ENCODE peak calls at places on chromosome 18, in six cellular contexts. C is activated CD8-positive, alpha-beta T cell treated with anti-CD3 and anti-CD28 coated beads for 36 hours; G is GM12865; Y is tibial artery; J is coronary artery; O is lower lobe of right lung. W is an unnamed sample.

GRCh38 chr18:79640875-79641274 is 38.7 kb upstream of the CTDP1 start:
- DNase-seq in Y (no peak), J (no peak), O (no peak), G (no peak), C (no peak), W (no peak)

GRCh38 chr18:47284691-47285370 is 33.4 kb upstream of the SKOR2 start:
- DNase-seq in O (no peak), G (peak; percentile 21), Y (no peak), J (no peak), C (no peak), W (no peak)

GRCh38 chr18:37182340-37183135 is 353.6 kb downstream of the KIAA1328 start:
- DNase-seq in G (no peak), C (no peak), O (no peak), Y (no peak), J (no peak), W (no peak)

GRCh38 chr18:29191263-29191662 is 1014.3 kb upstream of the CDH2 start:
- DNase-seq in J (no peak), O (no peak), Y (no peak), C (no peak), G (no peak), W (no peak)

GRCh38 chr18:39345321-39345720 is 1779.7 kb upstream of the CELF4 start:
- DNase-seq in J (no peak), O (no peak), G (no peak), C (no peak), Y (no peak), W (no peak)

GRCh38 chr18:37778417-37779165 is 213.0 kb upstream of the CELF4 start:
- DNase-seq in J (no peak), O (peak; percentile 75), Y (no peak), G (peak; percentile 53), C (peak; percentile 65), W (no peak)

GRCh38 chr18:51559198-51559901 is 361.9 kb upstream of the MEX3C start:
- DNase-seq in G (no peak), Y (no peak), O (no peak), J (no peak), C (no peak), W (no peak)

GRCh38 chr18:22542400-22542835 is 124.7 kb upstream of the CTAGE1 start:
- DNase-seq in J (no peak), C (no peak), G (no peak), Y (peak; percentile 84), O (peak; percentile 61), W (no peak)

GRCh38 chr18:3304832-3305231 is 42.9 kb downstream of the MYL12B start:
- DNase-seq in G (no peak), Y (no peak), O (no peak), C (no peak), J (no peak), W (no peak)

GRCh38 chr18:3305933-3306332 is 44.0 kb downstream of the MYL12B start:
- DNase-seq in Y (no peak), G (no peak), O (no peak), C (peak; percentile 7), J (no peak), W (no peak)

GRCh38 chr18:3306391-3306790 is 44.5 kb downstream of the MYL12B start:
- DNase-seq in J (no peak), C (no peak), G (no peak), Y (no peak), O (no peak), W (no peak)

DNA sequence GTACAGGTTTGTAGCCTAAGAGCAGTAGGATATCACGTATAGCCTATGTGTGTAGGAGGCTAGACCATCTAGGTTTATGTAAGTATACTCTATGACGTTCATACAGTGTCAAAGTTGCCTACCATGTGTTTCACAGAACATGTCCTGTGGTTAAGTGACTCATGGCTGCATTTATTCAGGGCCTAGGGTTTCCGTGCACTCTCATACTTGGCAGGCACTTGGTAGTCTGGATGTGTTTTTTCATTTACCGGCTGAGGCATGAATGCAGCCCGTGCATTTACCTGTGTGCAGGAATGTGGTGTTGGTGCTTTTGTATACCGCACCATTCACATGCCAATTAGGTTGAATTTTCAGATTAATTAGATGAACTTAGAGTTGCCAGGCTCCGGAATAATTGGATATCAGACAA is 43.4 kb downstream of the MYL12B start:
- DNase-seq in J (no peak), C (peak; percentile 71), O (no peak), Y (no peak), G (peak; percentile 13), W (no peak)
- TF ChIP-seq CTCF in J (no peak), C (no peak), O (no peak), Y (no peak), G (no peak), W (no peak)

DNA sequence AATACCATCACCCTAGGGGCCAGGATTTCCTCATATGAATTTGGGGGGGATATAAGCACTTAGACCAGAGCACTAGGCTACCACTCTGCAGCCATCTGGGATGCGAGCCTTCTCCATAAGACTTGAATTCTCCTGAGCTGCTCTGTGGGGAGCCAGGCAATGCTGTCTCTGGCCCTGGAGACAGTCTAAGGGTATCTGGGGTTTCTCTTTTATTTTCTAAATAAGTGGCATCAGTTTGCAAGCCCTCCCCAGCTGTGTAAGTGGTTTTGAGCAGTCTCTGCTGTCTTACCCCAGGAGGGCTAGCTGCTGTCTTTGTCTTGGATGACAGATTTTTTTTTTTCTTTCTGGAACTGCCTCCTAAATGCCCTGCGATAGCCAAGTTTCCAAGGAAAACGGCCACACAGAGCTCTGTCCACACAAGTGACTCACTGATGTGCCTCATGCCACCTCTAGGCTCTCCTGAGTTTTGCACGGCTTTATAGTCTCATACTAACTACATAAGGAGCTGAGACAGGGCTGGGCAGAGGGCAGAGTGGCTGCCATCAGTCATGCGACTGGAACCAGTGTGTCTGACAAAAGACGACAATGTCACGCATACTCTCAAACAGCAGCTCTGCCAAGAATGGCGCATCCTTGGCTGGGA is 37.2 kb upstream of the THOC1 start:
- DNase-seq in C (no peak), J (no peak), G (no peak), O (no peak), Y (no peak), W (no peak)
- TF ChIP-seq CTCF in C (no peak), J (no peak), G (no peak), O (no peak), Y (no peak), W (no peak)

DNA sequence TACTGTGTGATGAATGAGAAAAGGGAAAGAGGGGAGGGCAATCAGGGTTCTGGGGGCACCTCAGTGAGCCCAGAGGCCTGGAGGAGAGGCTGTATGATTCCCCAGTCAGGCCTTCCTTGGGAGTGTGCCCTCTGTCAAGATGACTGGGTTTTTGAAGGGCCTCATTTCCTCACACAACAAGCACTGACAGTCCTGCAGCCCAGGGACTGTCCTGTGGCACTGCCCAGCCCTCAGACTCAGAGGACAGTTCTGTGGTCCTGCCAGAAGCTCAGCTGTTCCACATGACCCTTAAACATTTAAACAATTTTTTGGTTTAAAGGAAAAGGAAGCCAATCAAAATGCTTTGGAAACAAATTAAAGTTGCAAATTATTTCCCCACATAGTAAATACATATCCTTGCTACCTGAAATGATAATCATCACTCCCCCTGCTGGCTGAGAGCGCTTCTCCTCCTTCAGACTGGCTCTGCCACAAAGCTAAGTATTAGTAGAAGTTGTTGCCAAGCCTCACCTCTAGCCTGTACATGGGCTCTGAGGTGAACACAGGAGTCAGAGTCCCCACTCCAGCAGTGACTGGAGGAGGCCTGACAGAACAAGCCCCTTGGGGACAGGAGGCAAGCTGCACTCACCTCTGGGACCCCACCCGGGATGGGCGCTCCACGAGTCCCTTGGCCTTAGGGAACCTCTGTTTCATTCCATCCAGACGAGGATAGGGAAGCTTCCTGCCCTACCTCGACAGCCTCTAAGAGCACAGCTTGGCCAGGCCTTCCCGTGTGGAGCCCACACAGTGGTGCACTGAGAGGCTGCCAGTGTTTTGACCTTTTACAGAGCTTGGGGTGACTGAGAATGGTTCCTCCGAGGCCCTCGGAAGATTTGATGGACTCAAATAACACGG is 91.2 kb upstream of the SMAD7 start:
- DNase-seq in C (peak; percentile 64), Y (peak; percentile 80), G (peak; percentile 61), O (no peak), J (no peak), W (no peak)
- TF ChIP-seq CTCF in C (peak; percentile 44), Y (peak; percentile 61), G (peak; percentile 47), O (peak; percentile 77), J (peak; percentile 47), W (peak; percentile 58)

GRCh38 chr18:12840382-12840781 is 43.7 kb downstream of the PTPN2 start:
- DNase-seq in C (peak; percentile 40), J (no peak), Y (no peak), G (peak; percentile 38), O (no peak), W (no peak)

GRCh38 chr18:12841070-12841469 is 43.0 kb downstream of the PTPN2 start:
- DNase-seq in Y (no peak), G (no peak), C (no peak), O (no peak), J (no peak), W (no peak)

GRCh38 chr18:12838178-12838634 is 45.8 kb downstream of the PTPN2 start:
- DNase-seq in O (peak; percentile 80), J (no peak), C (no peak), Y (no peak), G (peak; percentile 50), W (no peak)

GRCh38 chr18:12839057-12839525 is 44.9 kb downstream of the PTPN2 start:
- DNase-seq in Y (no peak), J (no peak), C (peak; percentile 29), O (no peak), G (peak; percentile 75), W (no peak)

GRCh38 chr18:12839526-12840196 is 44.4 kb downstream of the PTPN2 start:
- DNase-seq in G (peak; percentile 85), Y (no peak), O (no peak), C (peak; percentile 65), J (no peak), W (no peak)
- TF ChIP-seq CTCF in G (no peak), Y (no peak), O (no peak), C (no peak), J (no peak), W (no peak)

DNA sequence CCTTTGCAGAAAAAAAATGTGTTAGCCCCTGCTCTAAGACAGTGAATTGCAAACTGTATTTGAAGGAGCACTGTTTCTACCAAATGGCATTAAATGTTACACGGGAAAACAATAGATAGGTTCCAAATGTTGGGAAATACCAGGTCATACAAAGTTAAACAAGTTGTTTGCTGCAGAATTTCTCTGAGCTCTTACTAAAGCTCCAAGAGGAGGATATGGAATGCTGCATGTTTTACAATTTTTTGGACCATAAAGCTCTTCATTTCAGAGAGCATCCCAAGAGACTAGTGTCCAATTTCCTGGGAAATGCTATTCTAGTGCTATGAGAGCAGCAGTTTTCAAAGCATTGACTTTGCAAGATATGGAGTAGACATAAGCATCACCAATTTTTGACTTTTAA is 155.6 kb upstream of the CCDC68 start:
- DNase-seq in G (no peak), C (no peak), O (no peak), J (no peak), Y (no peak), W (no peak)
- TF ChIP-seq CTCF in G (no peak), C (no peak), O (no peak), J (no peak), Y (no peak), W (no peak)

DNA sequence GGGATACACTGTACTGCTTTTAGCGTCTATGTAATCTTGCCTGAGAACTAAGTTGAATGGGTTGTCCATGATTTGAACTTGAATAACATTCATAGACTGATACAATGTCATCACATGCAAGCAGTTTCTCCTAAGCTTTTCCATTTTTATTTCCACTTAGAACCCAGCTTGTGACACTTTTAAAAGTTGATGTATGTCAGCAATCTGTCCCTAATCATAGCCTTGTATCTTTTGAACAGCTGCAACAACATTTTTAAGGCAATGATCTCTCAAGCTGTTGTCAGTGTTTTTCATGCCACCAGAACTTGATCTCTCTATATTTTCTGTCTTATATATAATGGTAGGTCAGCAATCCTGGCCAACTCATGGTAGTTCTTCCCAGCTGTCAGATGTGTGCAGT is 185.0 kb downstream of the DOK6 start:
- DNase-seq in G (no peak), O (no peak), J (no peak), Y (no peak), C (no peak), W (no peak)
- TF ChIP-seq CTCF in G (no peak), O (no peak), J (no peak), Y (no peak), C (no peak), W (no peak)